ENCODE peak calls at places on chromosomes 1 and 21, in six cellular contexts. L, Q, M, F, J and N are unnamed samples.

GRCh38 chr21:33011462-33011861 is 14.3 kb upstream of the OLIG2 start:
- DNase-seq in L (peak; percentile 6), Q (no peak), M (no peak), F (peak; percentile 57), J (no peak), N (no peak)

GRCh38 chr1:163535807-163536206 is 214.1 kb downstream of the NUF2 start:
- DNase-seq in L (no peak), Q (no peak), M (peak; percentile 10), F (no peak), J (no peak), N (no peak)

GRCh38 chr1:55214214-55214902 is 806 bp downstream of the USP24 start:
- DNase-seq in L (peak; percentile 81), Q (no peak), M (peak; percentile 84), F (peak; percentile 31), J (no peak), N (peak; percentile 19)

GRCh38 chr1:82179162-82179561 is 378.4 kb downstream of the ADGRL2 start:
- DNase-seq in L (no peak), Q (no peak), M (no peak), F (no peak), J (no peak), N (no peak)

GRCh38 chr1:61579815-61580214 is 145.1 kb downstream of the TM2D1 start:
- DNase-seq in L (no peak), Q (no peak), M (no peak), F (no peak), J (no peak), N (no peak)

GRCh38 chr1:61420243-61420642 is 304.7 kb downstream of the TM2D1 start:
- DNase-seq in L (no peak), Q (no peak), M (no peak), F (no peak), J (no peak), N (no peak)

GRCh38 chr1:16220101-16220500 is 7.6 kb upstream of the ARHGEF19 start:
- DNase-seq in L (no peak), Q (no peak), M (no peak), F (no peak), J (no peak), N (no peak)

GRCh38 chr1:155940993-155941844 is at the start of gene RXFP4:
- DNase-seq in L (no peak), Q (no peak), M (no peak), F (peak; percentile 50), J (no peak), N (no peak)

DNA sequence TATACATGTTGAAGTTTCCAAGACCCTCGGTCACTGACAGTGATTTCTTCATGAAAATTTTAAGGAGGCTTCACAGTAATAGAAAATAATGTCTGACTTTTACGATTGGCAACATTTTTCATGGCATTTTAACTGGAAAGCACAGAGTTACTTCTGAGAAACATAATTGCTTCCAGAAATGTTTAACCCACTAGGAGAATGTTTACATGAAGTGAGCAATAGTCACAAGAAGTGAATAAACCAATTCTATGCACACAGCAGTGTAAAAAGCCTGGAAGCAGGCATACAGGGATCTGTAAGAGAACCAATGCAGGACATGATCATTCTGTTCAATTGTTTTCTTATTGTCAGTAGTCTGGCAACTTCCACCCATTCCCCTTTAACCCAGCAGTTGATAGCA is 316.2 kb upstream of the CXADR start:
- DNase-seq in L (no peak), Q (no peak), M (no peak), F (no peak), J (no peak), N (no peak)
- TF ChIP-seq POLR2AphosphoS5 in L (no peak), Q (no peak), M (no peak), F (no peak), J (no peak), N (no peak)

GRCh38 chr1:68270993-68271392 is 38.7 kb upstream of the WLS start:
- DNase-seq in L (no peak), Q (no peak), M (no peak), F (no peak), J (no peak), N (no peak)

GRCh38 chr1:68273530-68273929 is 41.2 kb upstream of the WLS start:
- DNase-seq in L (no peak), Q (no peak), M (no peak), F (no peak), J (no peak), N (no peak)

DNA sequence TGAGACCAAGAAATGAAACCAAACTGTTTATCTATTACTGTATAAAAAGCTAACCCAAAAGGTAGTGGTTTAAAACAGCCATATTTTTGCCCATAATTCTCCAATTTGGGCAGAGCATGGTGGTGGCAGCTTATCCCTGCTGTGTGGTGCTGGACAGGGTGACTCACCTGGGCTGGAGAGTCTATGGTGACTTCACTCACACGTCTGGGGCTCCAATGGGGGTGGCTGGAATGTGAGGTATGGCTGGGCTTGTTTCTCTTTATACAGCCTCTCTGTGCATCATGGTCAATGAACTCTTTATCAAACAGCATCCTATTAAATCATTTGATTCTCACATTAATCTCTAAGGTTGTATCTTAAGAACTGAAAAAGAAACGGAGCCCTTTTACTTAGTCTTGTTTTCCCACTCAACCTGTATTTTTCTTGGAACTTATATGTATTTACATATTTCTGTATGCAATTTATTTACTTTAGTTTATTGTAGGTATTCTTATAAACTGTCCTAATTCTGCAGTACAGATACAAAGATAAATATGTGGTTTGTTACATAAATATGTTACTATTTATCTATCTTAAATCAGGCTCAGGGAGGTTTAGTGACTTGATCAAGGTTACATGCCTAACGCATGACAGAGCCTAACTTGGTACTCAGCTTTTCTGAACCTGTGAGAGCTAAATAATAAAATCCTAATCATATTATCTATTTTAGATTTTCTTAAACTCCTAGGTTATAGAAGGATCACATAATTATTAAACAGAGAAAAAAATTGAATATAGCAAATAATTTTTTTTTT is 37.5 kb upstream of the WLS start:
- DNase-seq in L (no peak), Q (no peak), M (no peak), F (no peak), J (no peak), N (no peak)
- TF ChIP-seq TAF1 in L (no peak), Q (no peak), M (no peak), F (no peak), J (no peak), N (no peak)

GRCh38 chr1:108747128-108747827 is 804 bp downstream of the STXBP3 start:
- DNase-seq in L (peak; percentile 66), Q (no peak), M (peak; percentile 91), F (peak; percentile 79), J (peak; percentile 13), N (no peak)
- TF ChIP-seq POLR2A in L (no peak), Q (no peak), M (peak; percentile 79), F (peak; percentile 44), J (no peak), N (no peak)

DNA sequence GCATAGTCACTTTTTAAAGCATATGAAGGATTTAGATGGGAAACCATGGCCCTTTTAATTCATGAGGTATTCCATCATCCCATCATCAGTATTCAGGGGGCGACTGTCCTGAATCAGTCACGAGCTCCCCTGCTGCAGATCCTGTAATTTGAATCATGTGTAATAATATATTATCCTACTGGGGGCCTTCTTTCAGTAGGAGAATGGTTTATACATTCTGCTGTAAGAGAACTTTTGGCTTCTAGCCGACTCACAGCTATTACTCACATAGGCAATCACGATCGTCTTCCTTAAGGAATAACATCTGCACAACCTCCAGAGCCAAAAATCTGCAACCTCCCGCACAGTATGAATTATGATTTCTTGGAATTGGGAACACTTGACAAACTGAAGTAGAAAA is 342.9 kb downstream of the USP25 start:
- DNase-seq in L (no peak), Q (no peak), M (no peak), F (no peak), J (no peak), N (no peak)
- TF ChIP-seq POLR2AphosphoS5 in L (no peak), Q (no peak), M (no peak), F (no peak), J (no peak), N (no peak)